ENCODE peak calls at places on chromosome 21, in seven cellular contexts. One of them, this sample, is unnamed.

GRCh38 chr21:43771199-43771675 is 4.9 kb downstream of the CSTB start:
- DNase-seq in GM23338: no peak
- DNase-seq in HCT116: no peak
- DNase-seq in hepatocyte: no peak
- DNase-seq in PC-3: no peak
- DNase-seq in GM23248: no peak
- DNase-seq in MM.1S: no peak
- DNase-seq in this sample: no peak

GRCh38 chr21:43467785-43468184 is 40.9 kb upstream of the SIK1 start:
- DNase-seq in GM23338: no peak
- DNase-seq in HCT116: no peak
- DNase-seq in hepatocyte: no peak
- DNase-seq in PC-3: peak
- DNase-seq in GM23248: no peak
- DNase-seq in MM.1S: no peak
- DNase-seq in this sample: no peak

GRCh38 chr21:16536661-16537359 is 807.0 kb downstream of the USP25 start:
- DNase-seq in GM23338: no peak
- DNase-seq in HCT116: no peak
- DNase-seq in hepatocyte: no peak
- DNase-seq in PC-3: peak
- DNase-seq in GM23248: no peak
- DNase-seq in MM.1S: no peak
- DNase-seq in this sample: no peak

GRCh38 chr21:38355992-38356781 is 99.4 kb downstream of the KCNJ15 start:
- DNase-seq in GM23338: peak
- DNase-seq in HCT116: peak
- DNase-seq in hepatocyte: peak
- DNase-seq in PC-3: peak
- DNase-seq in GM23248: peak
- DNase-seq in MM.1S: peak
- DNase-seq in this sample: peak

GRCh38 chr21:40902993-40903392 is 56.0 kb upstream of the DSCAM start:
- DNase-seq in GM23338: no peak
- DNase-seq in HCT116: no peak
- DNase-seq in hepatocyte: no peak
- DNase-seq in PC-3: no peak
- DNase-seq in GM23248: no peak
- DNase-seq in MM.1S: no peak
- DNase-seq in this sample: no peak

GRCh38 chr21:29777155-29777554 is 162.6 kb downstream of the GRIK1 start:
- DNase-seq in GM23338: no peak
- DNase-seq in HCT116: no peak
- DNase-seq in hepatocyte: no peak
- DNase-seq in PC-3: no peak
- DNase-seq in GM23248: no peak
- DNase-seq in MM.1S: no peak
- DNase-seq in this sample: no peak

GRCh38 chr21:14716761-14717396 is 170.8 kb upstream of the SAMSN1 start:
- DNase-seq in GM23338: no peak
- DNase-seq in HCT116: no peak
- DNase-seq in hepatocyte: no peak
- DNase-seq in PC-3: no peak
- DNase-seq in GM23248: no peak
- DNase-seq in MM.1S: no peak
- DNase-seq in this sample: no peak

GRCh38 chr21:27804515-27804914 is 837.6 kb upstream of the ADAMTS5 start:
- DNase-seq in GM23338: peak
- DNase-seq in HCT116: no peak
- DNase-seq in hepatocyte: no peak
- DNase-seq in PC-3: no peak
- DNase-seq in GM23248: peak
- DNase-seq in MM.1S: no peak
- DNase-seq in this sample: peak

GRCh38 chr21:25370311-25370744 is 237.0 kb downstream of the MRPL39 start:
- DNase-seq in GM23338: no peak
- DNase-seq in HCT116: no peak
- DNase-seq in hepatocyte: peak
- DNase-seq in PC-3: peak
- DNase-seq in GM23248: peak
- DNase-seq in MM.1S: no peak
- DNase-seq in this sample: no peak

GRCh38 chr21:18443686-18444085 is 40.1 kb upstream of the TMPRSS15 start:
- DNase-seq in GM23338: no peak
- DNase-seq in HCT116: no peak
- DNase-seq in hepatocyte: no peak
- DNase-seq in PC-3: no peak
- DNase-seq in GM23248: no peak
- DNase-seq in MM.1S: peak
- DNase-seq in this sample: no peak

GRCh38 chr21:22711636-22712035 is 1713.4 kb downstream of the NCAM2 start:
- DNase-seq in GM23338: no peak
- DNase-seq in HCT116: no peak
- DNase-seq in hepatocyte: no peak
- DNase-seq in PC-3: peak
- DNase-seq in GM23248: no peak
- DNase-seq in MM.1S: no peak
- DNase-seq in this sample: no peak

GRCh38 chr21:18951291-18952038 is 547.9 kb upstream of the TMPRSS15 start:
- DNase-seq in GM23338: peak
- DNase-seq in HCT116: no peak
- DNase-seq in hepatocyte: peak
- DNase-seq in PC-3: peak
- DNase-seq in GM23248: no peak
- DNase-seq in MM.1S: peak
- DNase-seq in this sample: peak

GRCh38 chr21:33801424-33802405 is 113.9 kb downstream of the ATP5PO start:
- DNase-seq in GM23338: peak
- DNase-seq in HCT116: peak
- DNase-seq in hepatocyte: peak
- DNase-seq in PC-3: peak
- DNase-seq in GM23248: peak
- DNase-seq in MM.1S: peak
- DNase-seq in this sample: peak
- H3K4me2 ChIP-seq in GM23338: no peak
- H3K4me2 ChIP-seq in HCT116: peak
- H3K4me2 ChIP-seq in hepatocyte: no peak
- H3K4me2 ChIP-seq in PC-3: peak
- H3K4me2 ChIP-seq in GM23248: no peak
- H3K4me2 ChIP-seq in MM.1S: no peak
- H3K4me2 ChIP-seq in this sample: peak

GRCh38 chr21:36540700-36541099 is 60.8 kb upstream of the CLDN14 start:
- DNase-seq in GM23338: no peak
- DNase-seq in HCT116: no peak
- DNase-seq in hepatocyte: no peak
- DNase-seq in PC-3: no peak
- DNase-seq in GM23248: no peak
- DNase-seq in MM.1S: no peak
- DNase-seq in this sample: no peak

GRCh38 chr21:36544545-36544944 is 64.6 kb upstream of the CLDN14 start:
- DNase-seq in GM23338: no peak
- DNase-seq in HCT116: no peak
- DNase-seq in hepatocyte: no peak
- DNase-seq in PC-3: no peak
- DNase-seq in GM23248: no peak
- DNase-seq in MM.1S: no peak
- DNase-seq in this sample: no peak

GRCh38 chr21:36541721-36542139 is 61.8 kb upstream of the CLDN14 start:
- DNase-seq in GM23338: no peak
- DNase-seq in HCT116: no peak
- DNase-seq in hepatocyte: no peak
- DNase-seq in PC-3: no peak
- DNase-seq in GM23248: no peak
- DNase-seq in MM.1S: no peak
- DNase-seq in this sample: no peak

GRCh38 chr21:36543924-36544323 is 64.0 kb upstream of the CLDN14 start:
- DNase-seq in GM23338: no peak
- DNase-seq in HCT116: no peak
- DNase-seq in hepatocyte: no peak
- DNase-seq in PC-3: no peak
- DNase-seq in GM23248: no peak
- DNase-seq in MM.1S: no peak
- DNase-seq in this sample: no peak

GRCh38 chr21:36542312-36543101 is 62.6 kb upstream of the CLDN14 start:
- DNase-seq in GM23338: peak
- DNase-seq in HCT116: no peak
- DNase-seq in hepatocyte: peak
- DNase-seq in PC-3: no peak
- DNase-seq in GM23248: no peak
- DNase-seq in MM.1S: peak
- DNase-seq in this sample: peak
- TF ChIP-seq EZH2 in GM23338: no peak
- TF ChIP-seq EZH2 in HCT116: no peak
- TF ChIP-seq EZH2 in hepatocyte: peak
- TF ChIP-seq EZH2 in PC-3: no peak
- TF ChIP-seq EZH2 in GM23248: peak
- TF ChIP-seq EZH2 in MM.1S: no peak
- TF ChIP-seq EZH2 in this sample: no peak

GRCh38 chr21:42406201-42406601 is 2.5 kb downstream of the UBASH3A start:
- DNase-seq in GM23338: no peak
- DNase-seq in HCT116: no peak
- DNase-seq in hepatocyte: no peak
- DNase-seq in PC-3: no peak
- DNase-seq in GM23248: no peak
- DNase-seq in MM.1S: no peak
- DNase-seq in this sample: no peak
- TF ChIP-seq EZH2phosphoT487 in GM23338: no peak
- TF ChIP-seq EZH2phosphoT487 in HCT116: no peak
- TF ChIP-seq EZH2phosphoT487 in hepatocyte: no peak
- TF ChIP-seq EZH2phosphoT487 in PC-3: no peak
- TF ChIP-seq EZH2phosphoT487 in GM23248: no peak
- TF ChIP-seq EZH2phosphoT487 in MM.1S: no peak
- TF ChIP-seq EZH2phosphoT487 in this sample: no peak

DNA sequence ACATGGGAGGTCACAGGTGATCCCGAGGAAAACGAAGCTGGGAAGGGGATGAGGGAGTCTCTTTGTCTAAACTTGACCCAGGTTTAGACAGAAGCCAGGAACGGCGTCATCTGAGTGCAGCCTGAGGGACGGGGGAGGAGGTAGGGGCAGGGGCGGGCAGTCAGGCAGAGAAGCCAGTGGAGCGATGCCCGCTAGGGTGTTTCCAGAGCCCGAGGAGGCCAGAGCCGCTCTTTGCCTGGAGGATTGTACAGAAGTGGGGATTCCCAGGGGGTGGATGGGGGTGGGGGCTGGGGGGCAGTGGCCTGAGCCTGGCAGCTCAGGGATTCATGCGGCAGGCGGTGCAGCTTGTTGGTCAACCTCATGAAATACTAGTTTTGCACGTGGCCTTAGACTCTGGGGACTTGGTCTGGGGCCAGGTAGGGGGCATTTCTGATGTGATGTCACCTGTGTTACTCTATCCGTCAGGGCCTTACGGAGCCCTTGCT is 58.4 kb downstream of the VPS26C start:
- DNase-seq in GM23338: no peak
- DNase-seq in HCT116: no peak
- DNase-seq in hepatocyte: no peak
- DNase-seq in PC-3: no peak
- DNase-seq in GM23248: no peak
- DNase-seq in MM.1S: no peak
- DNase-seq in this sample: no peak
- H3K4me2 ChIP-seq in GM23338: no peak
- H3K4me2 ChIP-seq in HCT116: no peak
- H3K4me2 ChIP-seq in hepatocyte: no peak
- H3K4me2 ChIP-seq in PC-3: no peak
- H3K4me2 ChIP-seq in GM23248: peak
- H3K4me2 ChIP-seq in MM.1S: no peak
- H3K4me2 ChIP-seq in this sample: no peak

GRCh38 chr21:33109574-33110339 is 39.8 kb downstream of the OLIG1 start:
- DNase-seq in GM23338: peak
- DNase-seq in HCT116: no peak
- DNase-seq in hepatocyte: peak
- DNase-seq in PC-3: no peak
- DNase-seq in GM23248: no peak
- DNase-seq in MM.1S: no peak
- DNase-seq in this sample: peak
- TF ChIP-seq EZH2 in GM23338: no peak
- TF ChIP-seq EZH2 in HCT116: no peak
- TF ChIP-seq EZH2 in hepatocyte: no peak
- TF ChIP-seq EZH2 in PC-3: no peak
- TF ChIP-seq EZH2 in GM23248: no peak
- TF ChIP-seq EZH2 in MM.1S: no peak
- TF ChIP-seq EZH2 in this sample: peak

DNA sequence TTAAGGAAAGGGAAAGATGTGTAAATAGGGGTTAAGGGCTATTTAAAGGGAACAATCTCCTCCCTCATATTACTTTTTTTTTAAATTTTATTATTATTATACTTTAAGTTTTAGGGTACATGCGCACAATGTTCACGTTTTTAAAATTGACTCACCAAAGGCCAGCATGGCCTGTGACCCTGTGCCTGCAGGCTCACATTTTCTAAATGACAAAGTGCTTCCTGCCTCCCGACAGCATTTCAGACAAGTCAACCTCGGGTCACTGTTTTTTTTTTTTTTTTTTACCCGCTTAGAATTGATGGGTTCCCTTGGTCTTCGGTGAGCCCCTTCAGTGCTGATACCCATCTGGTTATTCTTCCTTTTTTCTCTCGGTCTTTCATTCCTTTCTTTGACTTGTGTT is 70.4 kb upstream of the SCAF4 start:
- DNase-seq in GM23338: peak
- DNase-seq in HCT116: no peak
- DNase-seq in hepatocyte: no peak
- DNase-seq in PC-3: no peak
- DNase-seq in GM23248: no peak
- DNase-seq in MM.1S: no peak
- DNase-seq in this sample: no peak
- TF ChIP-seq EZH2phosphoT487 in GM23338: no peak
- TF ChIP-seq EZH2phosphoT487 in HCT116: no peak
- TF ChIP-seq EZH2phosphoT487 in hepatocyte: no peak
- TF ChIP-seq EZH2phosphoT487 in PC-3: no peak
- TF ChIP-seq EZH2phosphoT487 in GM23248: no peak
- TF ChIP-seq EZH2phosphoT487 in MM.1S: no peak
- TF ChIP-seq EZH2phosphoT487 in this sample: no peak

GRCh38 chr21:45805321-45805720 is 161.8 kb downstream of the PCBP3 start:
- DNase-seq in GM23338: no peak
- DNase-seq in HCT116: no peak
- DNase-seq in hepatocyte: no peak
- DNase-seq in PC-3: no peak
- DNase-seq in GM23248: no peak
- DNase-seq in MM.1S: no peak
- DNase-seq in this sample: no peak

GRCh38 chr21:45804809-45805313 is 161.3 kb downstream of the PCBP3 start:
- DNase-seq in GM23338: no peak
- DNase-seq in HCT116: no peak
- DNase-seq in hepatocyte: no peak
- DNase-seq in PC-3: no peak
- DNase-seq in GM23248: no peak
- DNase-seq in MM.1S: no peak
- DNase-seq in this sample: no peak

GRCh38 chr21:45811136-45811535 is 167.6 kb downstream of the PCBP3 start:
- DNase-seq in GM23338: no peak
- DNase-seq in HCT116: no peak
- DNase-seq in hepatocyte: no peak
- DNase-seq in PC-3: no peak
- DNase-seq in GM23248: no peak
- DNase-seq in MM.1S: no peak
- DNase-seq in this sample: no peak

GRCh38 chr21:45806042-45806441 is 162.5 kb downstream of the PCBP3 start:
- DNase-seq in GM23338: no peak
- DNase-seq in HCT116: no peak
- DNase-seq in hepatocyte: no peak
- DNase-seq in PC-3: no peak
- DNase-seq in GM23248: no peak
- DNase-seq in MM.1S: no peak
- DNase-seq in this sample: no peak

GRCh38 chr21:45809421-45809820 is 165.9 kb downstream of the PCBP3 start:
- DNase-seq in GM23338: no peak
- DNase-seq in HCT116: no peak
- DNase-seq in hepatocyte: no peak
- DNase-seq in PC-3: no peak
- DNase-seq in GM23248: no peak
- DNase-seq in MM.1S: no peak
- DNase-seq in this sample: no peak
- H3K4me2 ChIP-seq in GM23338: no peak
- H3K4me2 ChIP-seq in HCT116: no peak
- H3K4me2 ChIP-seq in hepatocyte: no peak
- H3K4me2 ChIP-seq in PC-3: no peak
- H3K4me2 ChIP-seq in GM23248: no peak
- H3K4me2 ChIP-seq in MM.1S: no peak
- H3K4me2 ChIP-seq in this sample: no peak